ENCODE peak calls at places on chromosomes 7 and 10, in seven cellular contexts. M is activated CD8-positive, alpha-beta memory T cell treated with anti-CD3 and anti-CD28 coated beads, Interleukin-2, amount 50 U/mL, for 48 hours; O is stimulated activated CD4-positive, alpha-beta T cell treated with anti-CD3 and anti-CD28 coated beads, Interleukin-1b, Interleukin-23, amount 100 ng/mL, for 4 hours; E is NCI-H1092 treated with DMSO at 0.1 percent for 48 hours; U is B cell; I is GM18507; J is NCI-H460. C is an unnamed sample.

GRCh38 chr10:32169556-32169955 is 113.3 kb upstream of the KIF5B start:
- DNase-seq in O (no peak), I (no peak), U (no peak), M (no peak), J (no peak), E (no peak), C (no peak)

GRCh38 chr10:102595293-102595692 is 49.0 kb upstream of the TRIM8 start:
- DNase-seq in E (no peak), U (no peak), M (no peak), O (no peak), I (no peak), J (no peak), C (no peak)

GRCh38 chr7:28112056-28112455 is 68.5 kb downstream of the JAZF1 start:
- DNase-seq in U (no peak), J (no peak), E (no peak), M (no peak), O (no peak), I (no peak), C (no peak)

GRCh38 chr7:136874393-136875032 is 6.1 kb downstream of the CHRM2 start:
- DNase-seq in I (no peak), M (no peak), U (no peak), O (no peak), E (peak; percentile 18), J (peak; percentile 21), C (no peak)

GRCh38 chr7:154530136-154530535 is 472.8 kb downstream of the PAXIP1 start:
- DNase-seq in O (no peak), J (no peak), M (no peak), E (no peak), I (no peak), U (no peak), C (no peak)

GRCh38 chr7:152341039-152341913 is 94.5 kb downstream of the KMT2C start:
- DNase-seq in M (no peak), U (no peak), J (peak; percentile 55), O (no peak), E (peak; percentile 36), I (no peak), C (no peak)

GRCh38 chr7:90212149-90212495 is 582 bp downstream of the STEAP2 start:
- DNase-seq in O (no peak), J (no peak), M (no peak), U (no peak), E (no peak), I (no peak), C (no peak)

GRCh38 chr7:85156661-85157213 is 30.1 kb downstream of the SEMA3D start:
- DNase-seq in O (no peak), M (no peak), E (peak; percentile 73), U (no peak), I (no peak), J (peak; percentile 68), C (no peak)

GRCh38 chr10:24889636-24890035 is 62.8 kb downstream of the PRTFDC1 start:
- DNase-seq in O (no peak), E (no peak), I (no peak), U (no peak), M (no peak), J (no peak), C (no peak)

GRCh38 chr10:32646535-32646934 is 200.6 kb downstream of the CCDC7 start:
- DNase-seq in O (no peak), U (no peak), J (no peak), E (no peak), M (no peak), I (no peak), C (no peak)

GRCh38 chr10:5552376-5553321 is 27.9 kb downstream of the CALML3 start:
- DNase-seq in J (no peak), I (no peak), O (no peak), M (no peak), U (no peak), E (no peak), C (no peak)

C was measured in Peyer's patch.